ENCODE peak calls at places on chromosomes 7 and 10, in five cellular contexts. B is activated T-helper 9 cell treated with anti-CD3 and anti-CD28 coated beads, Interleukin-2, amount 50 U/mL, for 16 hours; O is activated CD4-positive, alpha-beta T cell treated with anti-CD3 and anti-CD28 coated beads, Interleukin-2, amount 50 U/mL, for 4 hours; A is cardiac septum; S is CD8-positive, alpha-beta T cell. V is an unnamed sample.

GRCh38 chr7:91940171-91940570 is 491 bp upstream of the AKAP9 start:
- DNase-seq in O (peak; percentile 6), S (peak; percentile 1), A (no peak), B (no peak), V (no peak)

GRCh38 chr7:36084485-36085091 is 68.5 kb upstream of the EEPD1 start:
- DNase-seq in O (no peak), S (no peak), B (no peak), A (peak; percentile 55), V (no peak)

GRCh38 chr7:22016547-22016946 is 70.8 kb upstream of the CDCA7L start:
- DNase-seq in A (no peak), S (no peak), O (no peak), B (no peak), V (no peak)

GRCh38 chr7:104838537-104839299 is 175.3 kb upstream of the KMT2E start:
- DNase-seq in A (no peak), O (no peak), S (no peak), B (no peak), V (no peak)

GRCh38 chr7:44390701-44391100 is 65.3 kb upstream of the CAMK2B start:
- DNase-seq in O (no peak), S (no peak), A (peak; percentile 29), B (no peak), V (no peak)

GRCh38 chr7:6482307-6482706 is 34.6 kb upstream of the DAGLB start:
- DNase-seq in B (no peak), A (no peak), S (no peak), O (no peak), V (no peak)

GRCh38 chr7:22572292-22572691 is 72.3 kb upstream of the STEAP1B start:
- DNase-seq in B (no peak), O (no peak), A (no peak), S (no peak), V (no peak)

GRCh38 chr7:8594115-8594514 is 160.7 kb downstream of the NXPH1 start:
- DNase-seq in S (no peak), A (no peak), O (no peak), B (no peak), V (no peak)

GRCh38 chr7:87625101-87625500 is 3.1 kb upstream of the RUNDC3B start:
- DNase-seq in S (no peak), B (no peak), A (no peak), O (no peak), V (no peak)

GRCh38 chr10:34262965-34263364 is 552.1 kb downstream of the PARD3 start:
- DNase-seq in O (no peak), A (no peak), S (no peak), B (no peak), V (no peak)

GRCh38 chr7:154953006-154953684 is 49.8 kb downstream of the PAXIP1 start:
- DNase-seq in B (peak; percentile 55), S (peak; percentile 43), O (peak; percentile 73), A (no peak), V (no peak)

GRCh38 chr7:84162125-84162524 is 32.5 kb downstream of the SEMA3A start:
- DNase-seq in O (no peak), B (no peak), S (no peak), A (no peak), V (no peak)

GRCh38 chr7:138345567-138345966 is 114.5 kb upstream of the TRIM24 start:
- DNase-seq in B (no peak), S (no peak), A (no peak), O (no peak), V (peak; percentile 16)

GRCh38 chr10:24908793-24909423 is 43.5 kb downstream of the PRTFDC1 start:
- DNase-seq in O (no peak), S (no peak), B (no peak), A (no peak), V (no peak)

GRCh38 chr10:92407305-92408016 is 116.5 kb downstream of the MARCHF5 start:
- DNase-seq in A (no peak), O (no peak), B (no peak), S (no peak), V (no peak)

GRCh38 chr7:100890640-100891521 is 1.4 kb upstream of the UFSP1 start:
- DNase-seq in O (no peak), A (no peak), B (no peak), S (no peak), V (no peak)

GRCh38 chr10:32103721-32104120 is 47.5 kb upstream of the KIF5B start:
- DNase-seq in A (no peak), O (no peak), B (no peak), S (no peak), V (no peak)

GRCh38 chr7:107327986-107328569 is 141.8 kb upstream of the GPR22 start:
- DNase-seq in A (no peak), B (no peak), S (no peak), O (no peak), V (no peak)

GRCh38 chr10:132875435-132875834 is 66.9 kb downstream of the CFAP46 start:
- DNase-seq in A (no peak), O (no peak), S (no peak), B (no peak), V (no peak)

GRCh38 chr7:34075976-34076375 is 170.6 kb downstream of the BMPER start:
- DNase-seq in O (no peak), B (no peak), A (no peak), S (no peak), V (no peak)

GRCh38 chr7:123185756-123186155 is 14.0 kb downstream of the SLC13A1 start:
- DNase-seq in O (no peak), A (no peak), S (no peak), B (no peak), V (no peak)

GRCh38 chr10:96366508-96366907 is 7.7 kb upstream of the OPALIN start:
- DNase-seq in A (no peak), O (no peak), S (no peak), B (no peak), V (no peak)

GRCh38 chr10:13271552-13272163 is 28.2 kb downstream of the PHYH start:
- DNase-seq in B (peak; percentile 19), O (peak; percentile 51), A (no peak), S (peak; percentile 19), V (no peak)

GRCh38 chr10:133452453-133452852 is 1.3 kb upstream of the SCART1 start:
- DNase-seq in A (no peak), O (no peak), S (no peak), B (no peak), V (no peak)

V was measured in NCI-H446 treated with DMSO at 0.1 percent for 48 hours.